ENCODE peak calls at places on chromosome 13, in six cellular contexts. R, Q, S, V, H and X are unnamed samples.
A peak's percentile ranks its signal among the peaks of the same experiment; 100 is the strongest.

GRCh38 chr13:90197722-90198121 is 1149.8 kb upstream of the MIR17HG start:
- DNase-seq in H (no peak), S (no peak), R (no peak), Q (no peak), V (no peak), X (no peak)

GRCh38 chr13:103539265-103539664 is 473.0 kb upstream of the SLC10A2 start:
- DNase-seq in Q (no peak), R (no peak), S (no peak), H (no peak), V (peak; percentile 4), X (peak; percentile 99)

GRCh38 chr13:40665061-40665753 is 1.2 kb downstream of the FOXO1 start:
- DNase-seq in V (peak; percentile 21), Q (no peak), S (peak; percentile 70), H (peak; percentile 22), R (no peak), X (no peak)

GRCh38 chr13:48804836-48805601 is 151.3 kb downstream of the CYSLTR2 start:
- DNase-seq in R (no peak), S (no peak), V (no peak), H (no peak), Q (no peak), X (no peak)

GRCh38 chr13:98549728-98550317 is 27.1 kb downstream of the STK24 start:
- DNase-seq in Q (no peak), V (no peak), H (no peak), S (no peak), R (no peak), X (no peak)

GRCh38 chr13:39597828-39598227 is 5.2 kb downstream of the LHFPL6 start:
- DNase-seq in R (no peak), S (no peak), V (no peak), Q (no peak), H (no peak), X (no peak)

GRCh38 chr13:85503797-85504196 is 295.4 kb downstream of the SLITRK6 start:
- DNase-seq in V (no peak), H (no peak), Q (no peak), S (no peak), R (no peak), X (no peak)

GRCh38 chr13:27956576-27957300 is 12.4 kb downstream of the CDX2 start:
- DNase-seq in S (no peak), H (no peak), R (no peak), Q (no peak), V (no peak), X (no peak)

GRCh38 chr13:51562011-51562671 is 22.1 kb upstream of the WDFY2 start:
- DNase-seq in S (no peak), R (no peak), V (no peak), Q (no peak), H (no peak), X (no peak)

GRCh38 chr13:31749929-31750328 is 10.6 kb downstream of the RXFP2 start:
- DNase-seq in R (no peak), S (no peak), H (no peak), Q (no peak), V (no peak), X (no peak)